ENCODE peak calls at places on chromosome 2, in four cellular contexts. One of them, this sample, is unnamed.

GRCh38 chr2:73233932-73234832 is at the start of gene CCT7:
- DNase-seq in uterus: peak
- DNase-seq in heart left ventricle: peak
- DNase-seq in sigmoid colon: peak
- DNase-seq in this sample: peak

GRCh38 chr2:226726546-226726945 is 73.1 kb downstream of the IRS1 start:
- DNase-seq in uterus: no peak
- DNase-seq in heart left ventricle: no peak
- DNase-seq in sigmoid colon: no peak
- DNase-seq in this sample: no peak

GRCh38 chr2:242098445-242099128 is 229.1 kb downstream of the RTP5 start:
- DNase-seq in uterus: no peak
- DNase-seq in heart left ventricle: no peak
- DNase-seq in sigmoid colon: no peak
- DNase-seq in this sample: no peak

GRCh38 chr2:108573070-108573469 is 38.8 kb downstream of the LIMS1 start:
- DNase-seq in uterus: no peak
- DNase-seq in heart left ventricle: no peak
- DNase-seq in sigmoid colon: no peak
- DNase-seq in this sample: no peak

GRCh38 chr2:196954001-196954400 is 27.5 kb upstream of the PGAP1 start:
- DNase-seq in uterus: no peak
- DNase-seq in heart left ventricle: no peak
- DNase-seq in sigmoid colon: no peak
- DNase-seq in this sample: no peak

GRCh38 chr2:68767031-68767961 is 32.7 kb downstream of the ARHGAP25 start:
- DNase-seq in uterus: no peak
- DNase-seq in heart left ventricle: no peak
- DNase-seq in sigmoid colon: no peak
- DNase-seq in this sample: no peak

GRCh38 chr2:131419447-131419846 is 55.5 kb upstream of the RAB6D start:
- DNase-seq in uterus: peak
- DNase-seq in heart left ventricle: no peak
- DNase-seq in sigmoid colon: no peak
- DNase-seq in this sample: no peak

GRCh38 chr2:121335294-121336290 is 50.6 kb upstream of the TFCP2L1 start:
- DNase-seq in uterus: no peak
- DNase-seq in heart left ventricle: no peak
- DNase-seq in sigmoid colon: peak
- DNase-seq in this sample: no peak

GRCh38 chr2:202950592-202950991 is 38.5 kb downstream of the CARF start:
- DNase-seq in uterus: no peak
- DNase-seq in heart left ventricle: no peak
- DNase-seq in sigmoid colon: no peak
- DNase-seq in this sample: no peak

GRCh38 chr2:96970248-96970875 is 16.0 kb downstream of the FAM178B start:
- DNase-seq in uterus: peak
- DNase-seq in heart left ventricle: no peak
- DNase-seq in sigmoid colon: no peak
- DNase-seq in this sample: no peak

GRCh38 chr2:134406311-134406710 is 152.4 kb downstream of the MGAT5 start:
- DNase-seq in uterus: no peak
- DNase-seq in heart left ventricle: no peak
- DNase-seq in sigmoid colon: no peak
- DNase-seq in this sample: no peak

GRCh38 chr2:234873828-234874173 is 78.0 kb upstream of the SH3BP4 start:
- DNase-seq in uterus: no peak
- DNase-seq in heart left ventricle: peak
- DNase-seq in sigmoid colon: peak
- DNase-seq in this sample: no peak

GRCh38 chr2:205650931-205651330 is 31.4 kb upstream of the NRP2 start:
- DNase-seq in uterus: no peak
- DNase-seq in heart left ventricle: no peak
- DNase-seq in sigmoid colon: no peak
- DNase-seq in this sample: no peak

GRCh38 chr2:31430439-31431165 is 16.1 kb upstream of the XDH start:
- DNase-seq in uterus: no peak
- DNase-seq in heart left ventricle: no peak
- DNase-seq in sigmoid colon: no peak
- DNase-seq in this sample: no peak

GRCh38 chr2:209956276-209956675 is 46.2 kb upstream of the RPE start:
- DNase-seq in uterus: no peak
- DNase-seq in heart left ventricle: no peak
- DNase-seq in sigmoid colon: no peak
- DNase-seq in this sample: no peak

GRCh38 chr2:119225084-119225864 is 1.6 kb downstream of the STEAP3 start:
- DNase-seq in uterus: no peak
- DNase-seq in heart left ventricle: no peak
- DNase-seq in sigmoid colon: no peak
- DNase-seq in this sample: no peak

GRCh38 chr2:113216891-113217454 is 43.2 kb downstream of the PSD4 start:
- DNase-seq in uterus: no peak
- DNase-seq in heart left ventricle: no peak
- DNase-seq in sigmoid colon: no peak
- DNase-seq in this sample: no peak

GRCh38 chr2:48369971-48370370 is 160.0 kb upstream of the STON1 start:
- DNase-seq in uterus: no peak
- DNase-seq in heart left ventricle: no peak
- DNase-seq in sigmoid colon: no peak
- DNase-seq in this sample: no peak

GRCh38 chr2:3377279-3377611 is 373 bp downstream of the EIPR1 start:
- DNase-seq in uterus: no peak
- DNase-seq in heart left ventricle: no peak
- DNase-seq in sigmoid colon: no peak
- DNase-seq in this sample: no peak

GRCh38 chr2:172745636-172746035 is 10.0 kb downstream of the RAPGEF4 start:
- DNase-seq in uterus: no peak
- DNase-seq in heart left ventricle: no peak
- DNase-seq in sigmoid colon: no peak
- DNase-seq in this sample: no peak

GRCh38 chr2:235521844-235522243 is 28.0 kb downstream of the AGAP1 start:
- DNase-seq in uterus: no peak
- DNase-seq in heart left ventricle: no peak
- DNase-seq in sigmoid colon: no peak
- DNase-seq in this sample: no peak

GRCh38 chr2:105329561-105330495 is at the start of gene TGFBRAP1:
- DNase-seq in uterus: peak
- DNase-seq in heart left ventricle: peak
- DNase-seq in sigmoid colon: peak
- DNase-seq in this sample: peak

GRCh38 chr2:180734382-180734781 is 246.0 kb upstream of the UBE2E3 start:
- DNase-seq in uterus: no peak
- DNase-seq in heart left ventricle: no peak
- DNase-seq in sigmoid colon: no peak
- DNase-seq in this sample: no peak

GRCh38 chr2:207504513-207505171 is 25.1 kb upstream of the CREB1 start:
- DNase-seq in uterus: peak
- DNase-seq in heart left ventricle: peak
- DNase-seq in sigmoid colon: no peak
- DNase-seq in this sample: no peak

GRCh38 chr2:28366496-28367282 is 26.0 kb upstream of the FOSL2 start:
- DNase-seq in uterus: no peak
- DNase-seq in heart left ventricle: no peak
- DNase-seq in sigmoid colon: no peak
- DNase-seq in this sample: no peak

GRCh38 chr2:33069894-33070651 is 123.3 kb downstream of the LTBP1 start:
- DNase-seq in uterus: peak
- DNase-seq in heart left ventricle: no peak
- DNase-seq in sigmoid colon: peak
- DNase-seq in this sample: no peak

GRCh38 chr2:56576001-56576400 is 392.2 kb downstream of the CCDC85A start:
- DNase-seq in uterus: no peak
- DNase-seq in heart left ventricle: no peak
- DNase-seq in sigmoid colon: no peak
- DNase-seq in this sample: no peak

GRCh38 chr2:26492749-26493515 is 15.0 kb upstream of the OTOF start:
- DNase-seq in uterus: no peak
- DNase-seq in heart left ventricle: no peak
- DNase-seq in sigmoid colon: no peak
- DNase-seq in this sample: no peak

GRCh38 chr2:71561441-71562267 is 108.3 kb downstream of the DYSF start:
- DNase-seq in uterus: no peak
- DNase-seq in heart left ventricle: no peak
- DNase-seq in sigmoid colon: no peak
- DNase-seq in this sample: no peak

GRCh38 chr2:111676423-111676822 is 207.6 kb downstream of the ANAPC1 start:
- DNase-seq in uterus: no peak
- DNase-seq in heart left ventricle: no peak
- DNase-seq in sigmoid colon: no peak
- DNase-seq in this sample: no peak

GRCh38 chr2:160228141-160228963 is 28.3 kb upstream of the ITGB6 start:
- DNase-seq in uterus: no peak
- DNase-seq in heart left ventricle: no peak
- DNase-seq in sigmoid colon: no peak
- DNase-seq in this sample: no peak

GRCh38 chr2:182650704-182651103 is 65.4 kb upstream of the DNAJC10 start:
- DNase-seq in uterus: no peak
- DNase-seq in heart left ventricle: no peak
- DNase-seq in sigmoid colon: no peak
- DNase-seq in this sample: no peak

GRCh38 chr2:134468776-134469175 is 214.9 kb downstream of the MGAT5 start:
- DNase-seq in uterus: no peak
- DNase-seq in heart left ventricle: no peak
- DNase-seq in sigmoid colon: no peak
- DNase-seq in this sample: no peak

GRCh38 chr2:88950010-88950409 is 258.5 kb downstream of the RPIA start:
- DNase-seq in uterus: no peak
- DNase-seq in heart left ventricle: no peak
- DNase-seq in sigmoid colon: no peak
- DNase-seq in this sample: no peak

GRCh38 chr2:101704046-101704466 is 6.5 kb downstream of the MAP4K4 start:
- DNase-seq in uterus: peak
- DNase-seq in heart left ventricle: no peak
- DNase-seq in sigmoid colon: peak
- DNase-seq in this sample: no peak

GRCh38 chr2:44166096-44166495 is 2.6 kb upstream of the PPM1B start:
- DNase-seq in uterus: no peak
- DNase-seq in heart left ventricle: no peak
- DNase-seq in sigmoid colon: no peak
- DNase-seq in this sample: no peak

GRCh38 chr2:217090024-217090473 is 230.2 kb upstream of the TNP1 start:
- DNase-seq in uterus: no peak
- DNase-seq in heart left ventricle: no peak
- DNase-seq in sigmoid colon: no peak
- DNase-seq in this sample: no peak
- TF ChIP-seq POLR2A in uterus: no peak
- TF ChIP-seq POLR2A in heart left ventricle: no peak
- TF ChIP-seq POLR2A in sigmoid colon: no peak
- TF ChIP-seq POLR2A in this sample: no peak

GRCh38 chr2:116924509-116924908 is 890.0 kb upstream of the DDX18 start:
- DNase-seq in uterus: no peak
- DNase-seq in heart left ventricle: no peak
- DNase-seq in sigmoid colon: no peak
- DNase-seq in this sample: no peak
- TF ChIP-seq POLR2A in uterus: no peak
- TF ChIP-seq POLR2A in heart left ventricle: no peak
- TF ChIP-seq POLR2A in sigmoid colon: no peak
- TF ChIP-seq POLR2A in this sample: no peak

GRCh38 chr2:61855178-61855523 is 1.3 kb upstream of the FAM161A start:
- DNase-seq in uterus: no peak
- DNase-seq in heart left ventricle: no peak
- DNase-seq in sigmoid colon: no peak
- DNase-seq in this sample: no peak

GRCh38 chr2:61853086-61853847 is 593 bp downstream of the FAM161A start:
- DNase-seq in uterus: no peak
- DNase-seq in heart left ventricle: peak
- DNase-seq in sigmoid colon: peak
- DNase-seq in this sample: peak

GRCh38 chr2:61854435-61855177 is 746 bp upstream of the FAM161A start:
- DNase-seq in uterus: peak
- DNase-seq in heart left ventricle: peak
- DNase-seq in sigmoid colon: peak
- DNase-seq in this sample: peak

DNA sequence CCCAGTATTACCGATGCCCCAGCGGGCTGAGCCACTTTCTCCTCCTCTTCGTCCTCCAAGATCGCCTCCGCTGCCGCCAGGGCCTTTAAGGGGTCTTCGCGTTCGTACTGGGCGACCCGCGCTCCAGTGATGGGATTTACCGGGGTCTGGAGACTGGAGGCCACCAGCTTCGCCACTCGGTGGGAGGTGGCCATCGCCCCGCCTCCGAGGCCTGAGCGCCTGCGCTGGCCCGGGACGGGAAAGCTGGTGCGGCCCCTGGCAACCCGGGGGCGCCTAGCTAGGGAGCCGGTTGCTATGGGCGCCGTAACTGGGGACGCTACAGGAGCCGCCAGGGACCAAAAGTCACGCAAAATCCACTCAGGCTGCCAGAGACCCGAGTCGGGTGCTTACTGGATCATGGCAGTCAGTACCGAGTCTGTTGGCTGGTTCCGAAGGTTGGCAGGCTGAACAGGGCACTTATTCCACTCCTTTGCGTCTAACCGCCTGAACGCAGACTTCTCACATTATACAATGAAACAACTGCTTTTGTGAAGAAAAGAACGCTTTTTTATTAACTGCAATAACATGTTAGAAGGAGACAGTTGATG is at the start of gene FAM161A:
- DNase-seq in uterus: peak
- DNase-seq in heart left ventricle: peak
- DNase-seq in sigmoid colon: peak
- DNase-seq in this sample: peak
- TF ChIP-seq POLR2A in uterus: peak
- TF ChIP-seq POLR2A in heart left ventricle: peak
- TF ChIP-seq POLR2A in sigmoid colon: no peak
- TF ChIP-seq POLR2A in this sample: no peak

GRCh38 chr2:17979707-17980106 is 101.2 kb downstream of the KCNS3 start:
- DNase-seq in uterus: no peak
- DNase-seq in heart left ventricle: no peak
- DNase-seq in sigmoid colon: no peak
- DNase-seq in this sample: no peak

GRCh38 chr2:17972991-17973390 is 94.5 kb downstream of the KCNS3 start:
- DNase-seq in uterus: no peak
- DNase-seq in heart left ventricle: no peak
- DNase-seq in sigmoid colon: no peak
- DNase-seq in this sample: no peak

GRCh38 chr2:17971531-17971930 is 93.1 kb downstream of the KCNS3 start:
- DNase-seq in uterus: no peak
- DNase-seq in heart left ventricle: no peak
- DNase-seq in sigmoid colon: no peak
- DNase-seq in this sample: no peak

GRCh38 chr2:17976871-17977746 is 98.6 kb downstream of the KCNS3 start:
- DNase-seq in uterus: peak
- DNase-seq in heart left ventricle: peak
- DNase-seq in sigmoid colon: peak
- DNase-seq in this sample: no peak

DNA sequence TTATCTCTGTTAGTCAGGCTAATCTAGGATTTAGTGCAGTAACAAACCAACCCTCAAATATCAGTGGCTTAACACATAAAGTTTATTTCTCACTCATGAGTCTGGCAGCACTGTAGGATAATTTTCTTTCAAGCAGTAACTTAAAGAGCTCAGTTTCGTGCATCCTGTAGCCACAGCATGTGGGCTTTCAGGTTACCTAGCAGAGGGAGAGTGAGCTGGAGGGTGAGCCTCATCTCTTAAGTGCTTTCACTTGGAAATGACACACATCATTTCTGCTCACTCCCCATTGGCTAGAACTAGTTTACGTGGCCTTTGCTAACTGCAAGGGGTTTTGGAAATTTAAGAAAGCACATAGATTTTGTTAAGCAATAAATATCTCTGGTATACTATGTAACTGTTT is 96.9 kb downstream of the KCNS3 start:
- DNase-seq in uterus: no peak
- DNase-seq in heart left ventricle: no peak
- DNase-seq in sigmoid colon: no peak
- DNase-seq in this sample: no peak
- TF ChIP-seq POLR2A in uterus: no peak
- TF ChIP-seq POLR2A in heart left ventricle: no peak
- TF ChIP-seq POLR2A in sigmoid colon: no peak
- TF ChIP-seq POLR2A in this sample: no peak

This sample was measured in GM12892.